ENCODE peak calls at places on chromosomes 5 and 9, in nine cellular contexts. E is kidney; O is coronary artery; X is WERI-Rb-1; D is tibial nerve; Y is CD8-positive, alpha-beta memory T cell; F is lower lobe of right lung; C is upper lobe of right lung; U is uterus. N is an unnamed sample.
A peak's percentile ranks its signal among the peaks of the same experiment; 100 is the strongest.

GRCh38 chr5:534743-535671 is 10.8 kb upstream of the SLC9A3 start:
- DNase-seq in D (no peak), F (peak; percentile 41), C (peak; percentile 60), O (no peak), Y (no peak), U (no peak), E (peak; percentile 69), X (no peak), N (no peak)

GRCh38 chr9:126057461-126057860 is 269.2 kb upstream of the MVB12B start:
- DNase-seq in F (no peak), D (no peak), C (peak; percentile 25), Y (no peak), E (no peak), U (no peak), O (no peak), X (no peak), N (no peak)

GRCh38 chr5:116585227-116585626 is 10.6 kb upstream of the SEMA6A start:
- DNase-seq in U (no peak), D (no peak), F (no peak), E (no peak), O (no peak), C (no peak), X (no peak), Y (no peak), N (no peak)

GRCh38 chr5:172101547-172102225 is 86.3 kb downstream of the STK10 start:
- DNase-seq in D (no peak), F (no peak), X (no peak), O (no peak), E (peak; percentile 44), U (no peak), C (no peak), Y (no peak), N (no peak)

GRCh38 chr5:90144625-90145327 is 264.8 kb downstream of the CETN3 start:
- DNase-seq in C (no peak), O (no peak), Y (no peak), D (no peak), E (no peak), X (no peak), U (no peak), F (no peak), N (no peak)

GRCh38 chr5:167478156-167478555 is 813.3 kb upstream of the WWC1 start:
- DNase-seq in E (no peak), X (no peak), F (no peak), O (no peak), Y (no peak), C (no peak), D (no peak), U (no peak), N (no peak)

GRCh38 chr5:73796164-73797141 is 170.5 kb downstream of the ARHGEF28 start:
- DNase-seq in F (peak; percentile 63), Y (no peak), E (peak; percentile 81), O (no peak), D (peak; percentile 25), U (peak; percentile 40), X (no peak), C (peak; percentile 64), N (peak; percentile 75)

GRCh38 chr5:141513627-141514329 is 24.9 kb downstream of the PCDHGC5 start:
- DNase-seq in X (no peak), E (peak; percentile 92), U (peak; percentile 91), F (peak; percentile 80), C (peak; percentile 81), D (peak; percentile 57), Y (no peak), O (peak; percentile 91), N (no peak)

GRCh38 chr5:168951341-168951740 is 349.6 kb downstream of the SLIT3 start:
- DNase-seq in X (no peak), F (no peak), D (no peak), Y (no peak), U (no peak), E (no peak), C (no peak), O (no peak), N (no peak)

GRCh38 chr9:124834586-124834985 is 18.7 kb upstream of the WDR38 start:
- DNase-seq in E (peak; percentile 58), U (no peak), C (no peak), F (no peak), D (no peak), X (no peak), Y (no peak), O (no peak), N (peak; percentile 83)

GRCh38 chr9:107548298-107549142 is 59.0 kb upstream of the KLF4 start:
- DNase-seq in E (no peak), O (no peak), F (no peak), Y (no peak), U (peak; percentile 81), C (no peak), X (no peak), D (no peak), N (peak; percentile 51)

GRCh38 chr5:8912106-8912505 is 633.8 kb downstream of the SEMA5A start:
- DNase-seq in U (no peak), E (no peak), O (no peak), F (no peak), D (no peak), X (no peak), Y (no peak), C (no peak), N (no peak)

GRCh38 chr5:175094461-175094860 is 349.5 kb downstream of the DRD1 start:
- DNase-seq in O (no peak), U (no peak), D (no peak), Y (no peak), C (no peak), F (no peak), E (no peak), X (no peak), N (no peak)

GRCh38 chr9:115590016-115590415 is 472.1 kb upstream of the TNC start:
- DNase-seq in Y (no peak), U (peak; percentile 31), O (no peak), D (no peak), C (no peak), F (no peak), E (no peak), X (no peak), N (peak; percentile 64)

DNA sequence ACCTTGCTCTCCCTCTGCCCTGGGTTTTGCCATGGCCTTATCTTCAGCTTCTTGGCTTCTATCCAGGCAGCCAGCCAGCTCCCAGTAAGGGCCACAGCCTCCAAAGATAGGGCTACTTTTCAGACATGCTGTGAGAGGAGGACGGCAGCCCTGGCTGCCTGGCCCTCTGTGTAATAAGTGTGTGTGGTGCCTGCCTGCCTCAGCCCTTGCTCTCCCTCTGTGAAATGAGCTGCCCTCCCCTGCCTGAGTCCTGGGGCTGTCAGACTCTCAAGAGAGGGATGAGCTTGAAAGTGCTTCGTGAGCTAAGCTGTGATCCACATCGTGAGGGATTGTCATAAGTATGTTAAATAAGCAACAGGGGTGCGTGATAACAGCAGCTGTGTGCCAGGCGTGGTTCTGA is 8.1 kb downstream of the NDST1 start:
- DNase-seq in U (no peak), F (no peak), O (no peak), D (no peak), C (no peak), E (no peak), Y (no peak), X (peak; percentile 55), N (no peak)
- H3K27ac ChIP-seq in U (peak overlapping the region; percentile 72), F (peak overlapping the region; percentile 59), O (peak overlapping the region; percentile 62), D (peak overlapping the region; percentile 91), C (peak overlapping the region; percentile 47), E (no peak overlapping the region), Y (no peak overlapping the region), X (no peak overlapping the region), N (peak overlapping the region; percentile 80)

DNA sequence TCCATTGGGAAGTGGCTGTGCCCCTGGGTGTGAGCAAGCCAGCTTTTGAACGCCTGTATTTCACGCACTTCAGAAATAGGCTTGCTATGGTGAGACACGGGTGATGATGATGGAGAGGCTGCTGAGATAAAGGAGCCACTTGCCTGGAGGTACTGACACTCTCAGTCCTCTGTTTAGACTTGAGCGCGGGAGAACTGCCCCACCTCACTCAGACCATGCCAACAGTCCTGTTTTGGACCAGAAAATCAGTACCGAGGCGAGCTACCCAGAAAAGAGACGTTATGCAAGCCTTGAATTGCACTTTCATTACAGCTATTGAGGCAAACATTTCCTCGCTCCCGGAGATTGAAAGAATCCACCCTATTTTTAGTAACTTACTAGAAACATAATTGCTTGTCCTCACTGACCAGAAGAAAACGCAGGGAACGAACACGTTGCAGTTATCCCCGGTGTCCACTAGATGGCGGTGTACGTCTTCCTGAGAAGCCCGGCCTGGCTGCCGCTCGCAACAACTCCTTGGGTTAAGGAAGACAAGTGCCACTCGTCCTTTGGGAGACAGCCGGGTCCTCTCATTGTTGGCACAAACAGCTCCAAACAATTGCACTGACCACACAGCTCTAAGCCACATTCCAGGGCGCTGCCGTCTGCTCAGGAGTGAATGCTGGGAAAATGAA is 142.4 kb downstream of the PSAT1 start:
- DNase-seq in F (peak; percentile 91), X (peak; percentile 83), C (peak; percentile 90), Y (peak; percentile 43), E (peak; percentile 91), D (peak; percentile 68), O (peak; percentile 80), U (peak; percentile 60), N (peak; percentile 34)
- H3K27ac ChIP-seq in F (no peak overlapping the region), X (no peak overlapping the region), C (no peak overlapping the region), Y (no peak overlapping the region), E (no peak overlapping the region), D (no peak overlapping the region), O (no peak overlapping the region), U (no peak overlapping the region), N (no peak overlapping the region)

DNA sequence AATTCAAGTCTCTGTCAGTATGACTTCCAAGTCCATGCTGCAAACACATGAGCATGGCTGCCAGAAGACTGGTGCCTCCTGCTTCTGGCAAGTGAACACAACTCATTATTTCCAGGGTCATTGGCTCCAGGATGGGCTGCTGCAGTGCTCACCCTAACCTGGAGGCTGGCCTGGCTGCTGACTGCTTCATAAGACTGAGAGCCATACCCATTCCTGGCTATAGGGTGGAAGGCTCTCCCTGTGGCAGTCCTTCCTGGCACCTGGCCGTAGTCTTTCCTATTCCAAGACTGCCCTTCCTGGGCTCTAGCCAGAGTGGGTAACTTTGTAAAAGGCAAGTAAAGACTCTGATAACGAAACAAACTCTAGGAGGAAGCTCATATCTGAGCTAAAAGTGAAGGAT is 51.2 kb downstream of the CXXC5 start:
- DNase-seq in O (no peak), U (no peak), X (no peak), D (no peak), E (no peak), Y (no peak), F (no peak), C (no peak), N (no peak)
- H3K27ac ChIP-seq in O (peak overlapping the region; percentile 44), U (peak overlapping the region; percentile 37), X (no peak overlapping the region), D (peak overlapping the region; percentile 98), E (peak overlapping the region; percentile 88), Y (no peak overlapping the region), F (peak overlapping the region; percentile 39), C (no peak overlapping the region), N (no peak overlapping the region)

DNA sequence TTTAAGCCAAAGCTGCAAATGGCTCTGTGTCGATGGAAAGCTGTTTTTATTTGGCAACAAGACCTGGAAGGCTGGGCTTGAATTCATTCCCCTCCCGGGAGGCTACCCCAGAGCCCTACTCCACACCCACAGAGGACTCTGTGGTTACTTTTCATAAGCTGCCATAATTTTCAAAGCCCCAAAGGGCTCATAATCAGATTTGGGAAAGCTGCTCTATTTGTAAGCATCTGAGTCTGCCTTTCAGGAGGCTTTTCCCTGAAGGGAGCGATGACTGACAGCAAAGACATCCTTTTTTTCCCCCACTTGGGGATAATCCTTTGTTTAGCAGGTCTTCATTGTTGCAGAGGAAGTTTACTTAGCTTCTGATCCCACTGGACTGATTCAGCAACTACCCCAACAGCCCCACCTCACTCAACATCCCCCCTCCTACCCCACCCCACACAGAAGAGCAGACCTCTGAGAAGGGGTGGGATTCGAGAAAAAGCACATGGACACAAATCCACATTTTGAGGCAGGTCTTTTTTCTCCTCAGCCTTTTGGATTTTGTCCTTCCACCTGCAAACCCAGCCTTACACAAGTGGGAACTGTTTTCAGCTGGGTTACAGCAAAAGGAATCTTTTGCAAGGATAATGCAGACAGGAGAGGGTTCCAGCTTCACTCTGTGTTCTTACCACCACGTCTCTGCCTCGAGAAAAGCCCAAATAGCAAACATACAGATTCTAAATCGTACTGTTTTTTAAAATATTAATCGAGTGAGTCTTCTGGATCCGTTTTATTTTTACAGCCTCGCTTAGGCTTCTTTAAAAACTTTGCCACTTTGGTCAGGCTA is 244.4 kb upstream of the TUT7 start:
- DNase-seq in E (no peak), O (no peak), U (no peak), D (no peak), Y (no peak), F (no peak), C (no peak), X (no peak), N (no peak)
- H3K27ac ChIP-seq in E (no peak overlapping the region), O (no peak overlapping the region), U (peak overlapping the region; percentile 30), D (no peak overlapping the region), Y (no peak overlapping the region), F (no peak overlapping the region), C (no peak overlapping the region), X (no peak overlapping the region), N (no peak overlapping the region)